ENCODE peak calls at places on chromosomes 4 and X, in eight cellular contexts. One of them, this sample, is unnamed. For H3K9me3, the result is how much of the 10 kb centered on the place peaks cover.

GRCh38 chr4:151091047-151091446 is 8.4 kb upstream of the RPS3A start:
- DNase-seq in sigmoid colon: no peak
- DNase-seq in tibial nerve: no peak
- DNase-seq in OCI-LY7: no peak
- DNase-seq in GM23248: no peak
- DNase-seq in H9: no peak
- DNase-seq in upper lobe of right lung: no peak
- DNase-seq in cardiac muscle cell: no peak
- DNase-seq in this sample: no peak

GRCh38 chr4:121377065-121377464 is 3.8 kb downstream of the QRFPR start:
- DNase-seq in cardiac muscle cell: no peak
- DNase-seq in upper lobe of right lung: no peak
- DNase-seq in OCI-LY7: no peak
- DNase-seq in GM23248: no peak
- DNase-seq in sigmoid colon: no peak
- DNase-seq in tibial nerve: no peak
- DNase-seq in H9: no peak
- DNase-seq in this sample: no peak

GRCh38 chr4:15149842-15150592 is 147.7 kb downstream of the CPEB2 start:
- DNase-seq in GM23248: peak
- DNase-seq in OCI-LY7: peak
- DNase-seq in H9: peak
- DNase-seq in cardiac muscle cell: peak
- DNase-seq in sigmoid colon: peak
- DNase-seq in upper lobe of right lung: peak
- DNase-seq in tibial nerve: peak
- DNase-seq in this sample: no peak

GRCh38 chr4:128322986-128323385 is 35.4 kb upstream of the PGRMC2 start:
- DNase-seq in upper lobe of right lung: no peak
- DNase-seq in cardiac muscle cell: no peak
- DNase-seq in H9: no peak
- DNase-seq in OCI-LY7: no peak
- DNase-seq in GM23248: peak
- DNase-seq in sigmoid colon: no peak
- DNase-seq in tibial nerve: no peak
- DNase-seq in this sample: no peak

GRCh38 chr4:120922390-120923200 is at the start of gene PRDM5:
- DNase-seq in H9: peak
- DNase-seq in GM23248: peak
- DNase-seq in OCI-LY7: no peak
- DNase-seq in upper lobe of right lung: peak
- DNase-seq in sigmoid colon: peak
- DNase-seq in cardiac muscle cell: peak
- DNase-seq in tibial nerve: peak
- DNase-seq in this sample: no peak

GRCh38 chr4:89411539-89411938 is 103.9 kb upstream of the GPRIN3 start:
- DNase-seq in sigmoid colon: no peak
- DNase-seq in cardiac muscle cell: no peak
- DNase-seq in upper lobe of right lung: no peak
- DNase-seq in tibial nerve: no peak
- DNase-seq in OCI-LY7: no peak
- DNase-seq in H9: no peak
- DNase-seq in GM23248: no peak
- DNase-seq in this sample: no peak

GRCh38 chrX:93538575-93538974 is 134.8 kb downstream of the NAP1L3 start:
- DNase-seq in OCI-LY7: no peak
- DNase-seq in GM23248: peak
- DNase-seq in sigmoid colon: no peak
- DNase-seq in H9: no peak
- DNase-seq in cardiac muscle cell: peak
- DNase-seq in tibial nerve: no peak
- DNase-seq in upper lobe of right lung: no peak
- DNase-seq in this sample: no peak

GRCh38 chr4:24831637-24832036 is 36.3 kb downstream of the SOD3 start:
- DNase-seq in tibial nerve: no peak
- DNase-seq in upper lobe of right lung: no peak
- DNase-seq in OCI-LY7: no peak
- DNase-seq in cardiac muscle cell: no peak
- DNase-seq in sigmoid colon: no peak
- DNase-seq in GM23248: no peak
- DNase-seq in H9: no peak
- DNase-seq in this sample: no peak

GRCh38 chrX:104137496-104137895 is 19.3 kb downstream of the SLC25A53 start:
- DNase-seq in H9: no peak
- DNase-seq in OCI-LY7: peak
- DNase-seq in sigmoid colon: no peak
- DNase-seq in tibial nerve: no peak
- DNase-seq in upper lobe of right lung: no peak
- DNase-seq in cardiac muscle cell: no peak
- DNase-seq in GM23248: peak
- DNase-seq in this sample: no peak

GRCh38 chr4:125369098-125369497 is 54.3 kb downstream of the FAT4 start:
- DNase-seq in cardiac muscle cell: no peak
- DNase-seq in GM23248: peak
- DNase-seq in tibial nerve: no peak
- DNase-seq in H9: no peak
- DNase-seq in sigmoid colon: no peak
- DNase-seq in OCI-LY7: no peak
- DNase-seq in upper lobe of right lung: no peak
- DNase-seq in this sample: no peak

GRCh38 chr4:4866833-4867744 is 7.6 kb downstream of the MSX1 start:
- DNase-seq in H9: peak
- DNase-seq in OCI-LY7: no peak
- DNase-seq in sigmoid colon: no peak
- DNase-seq in tibial nerve: no peak
- DNase-seq in upper lobe of right lung: no peak
- DNase-seq in cardiac muscle cell: peak
- DNase-seq in GM23248: no peak
- DNase-seq in this sample: no peak

GRCh38 chr4:119244832-119245231 is 32.3 kb downstream of the USP53 start:
- DNase-seq in sigmoid colon: no peak
- DNase-seq in OCI-LY7: peak
- DNase-seq in H9: no peak
- DNase-seq in upper lobe of right lung: no peak
- DNase-seq in tibial nerve: no peak
- DNase-seq in GM23248: no peak
- DNase-seq in cardiac muscle cell: no peak
- DNase-seq in this sample: no peak

DNA sequence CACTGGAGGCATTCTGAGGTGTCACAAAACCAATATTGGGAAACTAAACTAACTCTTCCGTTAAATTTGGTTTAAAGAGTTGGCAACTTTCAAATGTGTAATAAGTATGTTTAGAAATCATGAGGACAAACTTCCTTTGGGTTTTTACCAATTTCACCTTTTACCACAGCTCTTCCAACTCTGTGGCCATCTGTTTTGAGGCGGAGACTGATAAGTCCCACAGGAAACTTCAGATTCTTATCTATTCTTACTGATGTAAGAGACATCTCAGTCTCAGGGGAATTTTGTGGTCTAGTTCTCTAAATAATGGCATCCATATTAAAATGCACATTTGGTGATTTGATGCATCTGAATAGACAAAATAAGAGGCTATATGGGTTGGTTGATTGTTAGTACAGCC is 229.2 kb upstream of the AFF2 start:
- DNase-seq in GM23248: no peak
- DNase-seq in tibial nerve: no peak
- DNase-seq in H9: no peak
- DNase-seq in cardiac muscle cell: no peak
- DNase-seq in upper lobe of right lung: no peak
- DNase-seq in sigmoid colon: no peak
- DNase-seq in OCI-LY7: no peak
- DNase-seq in this sample: no peak
- H3K9me3 ChIP-seq in GM23248: under half
- H3K9me3 ChIP-seq in tibial nerve: under half
- H3K9me3 ChIP-seq in H9: under half
- H3K9me3 ChIP-seq in cardiac muscle cell: under half
- H3K9me3 ChIP-seq in upper lobe of right lung: under half
- H3K9me3 ChIP-seq in sigmoid colon: under half
- H3K9me3 ChIP-seq in OCI-LY7: under half
- H3K9me3 ChIP-seq in this sample: under half

GRCh38 chrX:2449135-2449886 is 51.5 kb downstream of the DHRSX start:
- DNase-seq in tibial nerve: no peak
- DNase-seq in OCI-LY7: no peak
- DNase-seq in cardiac muscle cell: no peak
- DNase-seq in sigmoid colon: no peak
- DNase-seq in H9: no peak
- DNase-seq in upper lobe of right lung: peak
- DNase-seq in GM23248: no peak
- DNase-seq in this sample: no peak

GRCh38 chrX:2452317-2452784 is 48.4 kb downstream of the DHRSX start:
- DNase-seq in GM23248: no peak
- DNase-seq in sigmoid colon: no peak
- DNase-seq in H9: no peak
- DNase-seq in cardiac muscle cell: no peak
- DNase-seq in tibial nerve: no peak
- DNase-seq in OCI-LY7: no peak
- DNase-seq in upper lobe of right lung: peak
- DNase-seq in this sample: no peak

GRCh38 chrX:2452799-2453198 is 48.0 kb downstream of the DHRSX start:
- DNase-seq in H9: no peak
- DNase-seq in cardiac muscle cell: no peak
- DNase-seq in sigmoid colon: no peak
- DNase-seq in OCI-LY7: no peak
- DNase-seq in tibial nerve: no peak
- DNase-seq in upper lobe of right lung: no peak
- DNase-seq in GM23248: no peak
- DNase-seq in this sample: no peak

GRCh38 chrX:2451456-2452316 is 49.1 kb downstream of the DHRSX start:
- DNase-seq in sigmoid colon: no peak
- DNase-seq in GM23248: peak
- DNase-seq in H9: peak
- DNase-seq in upper lobe of right lung: peak
- DNase-seq in cardiac muscle cell: no peak
- DNase-seq in OCI-LY7: no peak
- DNase-seq in tibial nerve: no peak
- DNase-seq in this sample: no peak

DNA sequence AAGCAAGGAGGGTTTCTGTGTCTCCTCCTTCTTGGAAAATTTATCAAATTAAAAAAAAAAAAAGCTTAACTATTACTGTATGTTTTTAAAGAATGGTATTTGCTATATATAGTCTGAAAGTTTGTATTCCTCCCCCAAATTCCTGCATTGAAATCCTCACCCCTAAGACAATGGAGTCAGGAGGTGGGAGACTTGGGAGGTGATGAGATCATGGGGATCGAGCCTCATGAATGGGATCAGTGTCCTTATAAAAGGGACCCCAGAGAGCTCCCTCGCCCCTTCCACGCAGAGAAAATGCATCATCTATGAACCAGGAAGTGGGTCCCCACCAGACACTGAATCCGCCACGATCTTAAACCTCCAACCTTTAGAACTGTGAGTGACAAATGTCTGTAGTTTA is 50.1 kb downstream of the DHRSX start:
- DNase-seq in cardiac muscle cell: no peak
- DNase-seq in H9: no peak
- DNase-seq in upper lobe of right lung: no peak
- DNase-seq in tibial nerve: no peak
- DNase-seq in GM23248: no peak
- DNase-seq in OCI-LY7: no peak
- DNase-seq in sigmoid colon: no peak
- DNase-seq in this sample: no peak
- H3K9me3 ChIP-seq in cardiac muscle cell: under half
- H3K9me3 ChIP-seq in H9: under half
- H3K9me3 ChIP-seq in upper lobe of right lung: under half
- H3K9me3 ChIP-seq in tibial nerve: under half
- H3K9me3 ChIP-seq in GM23248: under half
- H3K9me3 ChIP-seq in OCI-LY7: under half
- H3K9me3 ChIP-seq in sigmoid colon: under half
- H3K9me3 ChIP-seq in this sample: under half

GRCh38 chr4:184409502-184409901 is 64.8 kb downstream of the IRF2 start:
- DNase-seq in H9: no peak
- DNase-seq in cardiac muscle cell: no peak
- DNase-seq in tibial nerve: no peak
- DNase-seq in upper lobe of right lung: no peak
- DNase-seq in GM23248: no peak
- DNase-seq in sigmoid colon: no peak
- DNase-seq in OCI-LY7: no peak
- DNase-seq in this sample: no peak
- H3K9me3 ChIP-seq in H9: under half
- H3K9me3 ChIP-seq in cardiac muscle cell: under half
- H3K9me3 ChIP-seq in tibial nerve: under half
- H3K9me3 ChIP-seq in upper lobe of right lung: under half
- H3K9me3 ChIP-seq in GM23248: under half
- H3K9me3 ChIP-seq in sigmoid colon: under half
- H3K9me3 ChIP-seq in OCI-LY7: under half
- H3K9me3 ChIP-seq in this sample: under half

DNA sequence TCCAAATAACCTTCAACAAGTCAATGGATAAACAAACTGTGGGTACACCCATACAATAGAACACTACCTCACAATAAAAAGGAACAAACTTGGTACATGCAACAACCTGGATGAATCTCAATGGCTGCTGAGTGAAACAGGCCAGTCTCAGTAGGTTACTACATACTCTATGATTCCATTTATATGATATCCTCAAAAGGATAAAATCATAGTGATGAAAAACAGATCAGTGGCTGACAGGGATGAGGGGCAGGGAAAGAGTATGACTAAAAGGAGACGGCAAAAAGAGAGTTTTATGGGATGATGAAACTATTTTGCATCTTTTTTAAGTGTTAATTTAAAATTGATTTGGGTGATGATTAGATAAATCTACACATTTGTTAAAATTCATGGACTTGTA is 15.9 kb downstream of the KLHL8 start:
- DNase-seq in tibial nerve: no peak
- DNase-seq in cardiac muscle cell: no peak
- DNase-seq in upper lobe of right lung: no peak
- DNase-seq in OCI-LY7: no peak
- DNase-seq in sigmoid colon: no peak
- DNase-seq in GM23248: no peak
- DNase-seq in H9: no peak
- DNase-seq in this sample: no peak
- H3K9me3 ChIP-seq in tibial nerve: under half
- H3K9me3 ChIP-seq in cardiac muscle cell: under half
- H3K9me3 ChIP-seq in upper lobe of right lung: under half
- H3K9me3 ChIP-seq in OCI-LY7: under half
- H3K9me3 ChIP-seq in sigmoid colon: under half
- H3K9me3 ChIP-seq in GM23248: under half
- H3K9me3 ChIP-seq in H9: under half
- H3K9me3 ChIP-seq in this sample: under half